ENCODE peak calls at places on chromosomes 11 and 22, in four cellular contexts. J is HFF-Myc, Q is fibroblast of the conjunctiva, Y is AG04450. D is an unnamed sample.

GRCh38 chr11:128775513-128775912 is 81.6 kb downstream of the FLI1 start:
- DNase-seq in J (no peak), Q (no peak), Y (no peak), D (no peak)

GRCh38 chr11:30535818-30536217 is 50.3 kb downstream of the MPPED2 start:
- DNase-seq in J (no peak), Q (no peak), Y (no peak), D (no peak)

GRCh38 chr11:62923634-62924411 is 2.7 kb upstream of the CHRM1 start:
- DNase-seq in J (no peak), Q (no peak), Y (no peak), D (peak)

GRCh38 chr22:47176573-47177333 is 414.3 kb downstream of the TBC1D22A start:
- DNase-seq in J (no peak), Q (no peak), Y (no peak), D (no peak)

GRCh38 chr22:37282385-37282677 is at the start of gene CYTH4:
- DNase-seq in J (no peak), Q (no peak), Y (no peak), D (peak)

GRCh38 chr11:13958596-13958995 is 3.9 kb upstream of the SPON1 start:
- DNase-seq in J (no peak), Q (no peak), Y (no peak), D (no peak)

GRCh38 chr11:32440372-32440888 is 5.1 kb upstream of the WT1 start:
- DNase-seq in J (no peak), Q (no peak), Y (no peak), D (no peak)

GRCh38 chr11:72781313-72782080 is 12.3 kb downstream of the STARD10 start:
- DNase-seq in J (no peak), Q (no peak), Y (no peak), D (no peak)

GRCh38 chr22:36826262-36826661 is 9.4 kb upstream of the PVALB start:
- DNase-seq in J (no peak), Q (no peak), Y (no peak), D (no peak)

GRCh38 chr11:2732940-2733628 is 33.3 kb upstream of the KCNQ1OT1 start:
- DNase-seq in J (no peak), Q (no peak), Y (no peak), D (no peak)

GRCh38 chr22:45848904-45849303 is 128.1 kb downstream of the WNT7B start:
- DNase-seq in J (no peak), Q (no peak), Y (no peak), D (no peak)

GRCh38 chr11:72627594-72628281 is 46.5 kb downstream of the PDE2A start:
- DNase-seq in J (no peak), Q (no peak), Y (no peak), D (no peak)

GRCh38 chr11:24389575-24389974 is 107.3 kb upstream of the LUZP2 start:
- DNase-seq in J (no peak), Q (no peak), Y (no peak), D (no peak)

GRCh38 chr11:119615003-119615878 is 113.8 kb downstream of the NECTIN1 start:
- DNase-seq in J (peak), Q (peak), Y (peak), D (no peak)

GRCh38 chr22:27105142-27106025 is 448.0 kb downstream of the MIAT start:
- DNase-seq in J (peak), Q (peak), Y (no peak), D (no peak)

GRCh38 chr11:13269775-13270174 is 7.8 kb upstream of the BMAL1 start:
- DNase-seq in J (no peak), Q (no peak), Y (no peak), D (no peak)

GRCh38 chr22:38230108-38230825 is 28.5 kb downstream of the MAFF start:
- DNase-seq in J (peak), Q (peak), Y (no peak), D (no peak)

GRCh38 chr22:39728236-39728860 is 157.8 kb downstream of the CACNA1I start:
- DNase-seq in J (no peak), Q (no peak), Y (no peak), D (no peak)

GRCh38 chr11:69446108-69446507 is 35.4 kb upstream of the LINC01488 start:
- DNase-seq in J (no peak), Q (no peak), Y (no peak), D (no peak)

GRCh38 chr22:49646876-49647275 is 180.8 kb downstream of the BRD1 start:
- DNase-seq in J (no peak), Q (no peak), Y (no peak), D (no peak)

GRCh38 chr22:17880020-17880419 is 105.8 kb upstream of the BID start:
- DNase-seq in J (no peak), Q (no peak), Y (no peak), D (no peak)

GRCh38 chr11:26951849-26952515 is 41.9 kb upstream of the FIBIN start:
- DNase-seq in J (no peak), Q (no peak), Y (no peak), D (no peak)

GRCh38 chr22:23532756-23533155 is 47.3 kb downstream of the IGLL1 start:
- DNase-seq in J (no peak), Q (no peak), Y (no peak), D (no peak)

GRCh38 chr22:35154937-35155387 is 89.0 kb downstream of the ISX start:
- DNase-seq in J (no peak), Q (peak), Y (peak), D (peak)

GRCh38 chr11:117620659-117621058 is 176.4 kb downstream of the DSCAML1 start:
- DNase-seq in J (no peak), Q (no peak), Y (no peak), D (no peak)

GRCh38 chr22:49599039-49599438 is 228.6 kb downstream of the BRD1 start:
- DNase-seq in J (no peak), Q (no peak), Y (no peak), D (no peak)

GRCh38 chr11:47552086-47552580 is 799 bp downstream of the CELF1 start:
- DNase-seq in J (no peak), Q (no peak), Y (no peak), D (no peak)

D was measured in GM12864.